ENCODE peak calls at places on chromosomes 12 and 14, in four cellular contexts. One of them, this sample, is unnamed.

GRCh38 chr12:118357327-118358007 is 15.2 kb downstream of the TAOK3 start:
- DNase-seq in K562: peak
- DNase-seq in GM12878: peak
- DNase-seq in HepG2: no peak
- DNase-seq in this sample: no peak

GRCh38 chr12:94875525-94875924 is 128.0 kb downstream of the NDUFA12 start:
- DNase-seq in K562: no peak
- DNase-seq in GM12878: peak
- DNase-seq in HepG2: peak
- DNase-seq in this sample: peak

GRCh38 chr12:101166866-101167265 is 43.2 kb downstream of the SLC5A8 start:
- DNase-seq in K562: no peak
- DNase-seq in GM12878: no peak
- DNase-seq in HepG2: no peak
- DNase-seq in this sample: no peak

GRCh38 chr12:63098851-63099250 is 52.1 kb downstream of the AVPR1A start:
- DNase-seq in K562: no peak
- DNase-seq in GM12878: no peak
- DNase-seq in HepG2: peak
- DNase-seq in this sample: no peak

GRCh38 chr12:14723763-14724162 is 27.4 kb upstream of the GUCY2C start:
- DNase-seq in K562: peak
- DNase-seq in GM12878: peak
- DNase-seq in HepG2: peak
- DNase-seq in this sample: peak

GRCh38 chr14:89276424-89276975 is 140.5 kb downstream of the FOXN3 start:
- DNase-seq in K562: no peak
- DNase-seq in GM12878: peak
- DNase-seq in HepG2: no peak
- DNase-seq in this sample: no peak

GRCh38 chr14:55712505-55712904 is 132.5 kb downstream of the KTN1 start:
- DNase-seq in K562: no peak
- DNase-seq in GM12878: no peak
- DNase-seq in HepG2: no peak
- DNase-seq in this sample: no peak

GRCh38 chr12:52907092-52907810 is 2.4 kb upstream of the KRT8 start:
- DNase-seq in K562: peak
- DNase-seq in GM12878: no peak
- DNase-seq in HepG2: peak
- DNase-seq in this sample: peak

GRCh38 chr12:94074970-94075695 is 73.2 kb upstream of the PLXNC1 start:
- DNase-seq in K562: peak
- DNase-seq in GM12878: no peak
- DNase-seq in HepG2: peak
- DNase-seq in this sample: no peak

GRCh38 chr12:87311206-87311605 is 718.0 kb downstream of the C12orf50 start:
- DNase-seq in K562: no peak
- DNase-seq in GM12878: no peak
- DNase-seq in HepG2: no peak
- DNase-seq in this sample: no peak

GRCh38 chr12:43863770-43864366 is 28.0 kb downstream of the TMEM117 start:
- DNase-seq in K562: no peak
- DNase-seq in GM12878: no peak
- DNase-seq in HepG2: no peak
- DNase-seq in this sample: no peak

GRCh38 chr12:116233669-116234068 is 43.8 kb downstream of the MED13L start:
- DNase-seq in K562: no peak
- DNase-seq in GM12878: no peak
- DNase-seq in HepG2: no peak
- DNase-seq in this sample: no peak

GRCh38 chr12:56932146-56932545 is 2.1 kb downstream of the SDR9C7 start:
- DNase-seq in K562: no peak
- DNase-seq in GM12878: no peak
- DNase-seq in HepG2: no peak
- DNase-seq in this sample: no peak

GRCh38 chr12:56935752-56936151 is 1.5 kb upstream of the SDR9C7 start:
- DNase-seq in K562: no peak
- DNase-seq in GM12878: no peak
- DNase-seq in HepG2: no peak
- DNase-seq in this sample: no peak

GRCh38 chr12:56932867-56933266 is 1.3 kb downstream of the SDR9C7 start:
- DNase-seq in K562: no peak
- DNase-seq in GM12878: no peak
- DNase-seq in HepG2: no peak
- DNase-seq in this sample: no peak

GRCh38 chr12:56935157-56935556 is 949 bp upstream of the SDR9C7 start:
- DNase-seq in K562: no peak
- DNase-seq in GM12878: no peak
- DNase-seq in HepG2: no peak
- DNase-seq in this sample: no peak

GRCh38 chr12:56933826-56934625 is at the start of gene SDR9C7:
- DNase-seq in K562: no peak
- DNase-seq in GM12878: no peak
- DNase-seq in HepG2: no peak
- DNase-seq in this sample: no peak
- TF ChIP-seq ETV6 in K562: no peak
- TF ChIP-seq ETV6 in GM12878: no peak
- TF ChIP-seq ETV6 in HepG2: no peak
- TF ChIP-seq ETV6 in this sample: no peak

GRCh38 chr12:96108321-96108720 is 72.9 kb upstream of the LTA4H start:
- DNase-seq in K562: no peak
- DNase-seq in GM12878: no peak
- DNase-seq in HepG2: no peak
- DNase-seq in this sample: no peak
- TF ChIP-seq USF2 in K562: no peak
- TF ChIP-seq USF2 in GM12878: no peak
- TF ChIP-seq USF2 in HepG2: no peak
- TF ChIP-seq USF2 in this sample: no peak

GRCh38 chr14:27660683-27661082 is 1062.8 kb upstream of the NOVA1 start:
- DNase-seq in K562: no peak
- DNase-seq in GM12878: no peak
- DNase-seq in HepG2: no peak
- DNase-seq in this sample: no peak
- TF ChIP-seq ETV6 in K562: no peak
- TF ChIP-seq ETV6 in GM12878: no peak
- TF ChIP-seq ETV6 in HepG2: no peak
- TF ChIP-seq ETV6 in this sample: no peak

DNA sequence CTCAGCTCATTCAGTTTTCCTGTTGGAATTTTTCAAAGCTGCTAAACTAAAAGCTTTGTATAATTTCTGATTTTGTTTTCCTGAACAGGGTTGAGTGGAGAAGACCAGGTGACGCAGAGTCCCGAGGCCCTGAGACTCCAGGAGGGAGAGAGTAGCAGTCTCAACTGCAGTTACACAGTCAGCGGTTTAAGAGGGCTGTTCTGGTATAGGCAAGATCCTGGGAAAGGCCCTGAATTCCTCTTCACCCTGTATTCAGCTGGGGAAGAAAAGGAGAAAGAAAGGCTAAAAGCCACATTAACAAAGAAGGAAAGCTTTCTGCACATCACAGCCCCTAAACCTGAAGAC is 367.1 kb upstream of the OR4E1 start:
- DNase-seq in K562: no peak
- DNase-seq in GM12878: no peak
- DNase-seq in HepG2: no peak
- DNase-seq in this sample: no peak
- TF ChIP-seq USF2 in K562: no peak
- TF ChIP-seq USF2 in GM12878: no peak
- TF ChIP-seq USF2 in HepG2: no peak
- TF ChIP-seq USF2 in this sample: no peak

GRCh38 chr12:59716049-59716448 is 120.2 kb downstream of the SLC16A7 start:
- DNase-seq in K562: no peak
- DNase-seq in GM12878: no peak
- DNase-seq in HepG2: no peak
- DNase-seq in this sample: no peak
- TF ChIP-seq ETV6 in K562: no peak
- TF ChIP-seq ETV6 in GM12878: no peak
- TF ChIP-seq ETV6 in HepG2: no peak
- TF ChIP-seq ETV6 in this sample: no peak

DNA sequence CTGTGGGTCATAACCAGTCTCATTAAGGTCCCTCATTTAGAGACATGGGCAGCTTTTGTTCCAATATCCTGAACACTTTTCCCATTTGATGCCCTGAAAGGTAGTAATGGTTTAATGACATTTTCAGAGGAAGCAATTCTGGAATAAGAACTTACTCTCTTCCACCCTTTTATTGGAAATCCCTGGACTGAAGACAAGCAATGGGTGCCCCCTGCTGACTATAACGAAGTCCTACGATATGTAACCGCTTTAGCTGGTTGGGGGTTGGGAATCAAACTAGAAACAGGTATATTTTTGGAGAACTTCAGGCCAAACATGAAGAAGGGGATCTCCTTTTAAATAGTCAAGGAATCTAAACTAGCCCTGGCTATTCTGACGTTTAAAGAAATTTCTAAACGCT is 20.5 kb downstream of the SARNP start:
- DNase-seq in K562: peak
- DNase-seq in GM12878: no peak
- DNase-seq in HepG2: peak
- DNase-seq in this sample: peak
- TF ChIP-seq USF2 in K562: no peak
- TF ChIP-seq USF2 in GM12878: no peak
- TF ChIP-seq USF2 in HepG2: no peak
- TF ChIP-seq USF2 in this sample: no peak